ENCODE peak calls at places on chromosomes 2 and 18, in seven cellular contexts. K, S, L, W, Q, T and D are unnamed samples.

GRCh38 chr2:160356485-160356884 is 137.1 kb downstream of the RBMS1 start:
- DNase-seq in K (no peak), S (no peak), L (no peak), W (no peak), Q (no peak), T (no peak), D (no peak)

GRCh38 chr2:239612133-239612532 is 211.3 kb upstream of the HDAC4 start:
- DNase-seq in K (no peak), S (no peak), L (no peak), W (no peak), Q (no peak), T (no peak), D (no peak)

GRCh38 chr2:226583715-226584114 is 215.9 kb downstream of the IRS1 start:
- DNase-seq in K (peak), S (peak), L (peak), W (peak), Q (no peak), T (no peak), D (peak)

GRCh38 chr2:119240311-119241204 is 16.9 kb downstream of the STEAP3 start:
- DNase-seq in K (peak), S (no peak), L (peak), W (peak), Q (no peak), T (no peak), D (no peak)

GRCh38 chr2:205451901-205452300 is 230.4 kb upstream of the NRP2 start:
- DNase-seq in K (no peak), S (no peak), L (no peak), W (no peak), Q (no peak), T (no peak), D (no peak)

GRCh38 chr18:73829146-73829545 is 318.5 kb downstream of the FBXO15 start:
- DNase-seq in K (no peak), S (no peak), L (no peak), W (no peak), Q (no peak), T (no peak), D (no peak)

GRCh38 chr2:40093036-40093673 is 314.1 kb upstream of the THUMPD2 start:
- DNase-seq in K (no peak), S (no peak), L (no peak), W (no peak), Q (no peak), T (no peak), D (no peak)

GRCh38 chr2:118032169-118033013 is 18.5 kb upstream of the CCDC93 start:
- DNase-seq in K (peak), S (peak), L (no peak), W (peak), Q (peak), T (peak), D (no peak)

GRCh38 chr2:197777823-197778407 is 7.2 kb downstream of the BOLL start:
- DNase-seq in K (peak), S (peak), L (peak), W (no peak), Q (no peak), T (no peak), D (peak)